ENCODE peak calls at places on chromosome 6, in four cellular contexts. Z, P, J and T are unnamed samples.

GRCh38 chr6:170177383-170178265 is 113.3 kb downstream of the DLL1 start:
- DNase-seq in Z (peak; percentile 25), P (no peak), J (no peak), T (no peak)

GRCh38 chr6:5469101-5469846 is 208.0 kb downstream of the FARS2 start:
- DNase-seq in J (no peak), Z (no peak), P (no peak), T (no peak)

GRCh38 chr6:13262302-13263006 is 65.9 kb downstream of the TBC1D7 start:
- DNase-seq in Z (no peak), P (no peak), J (no peak), T (peak; percentile 67)

GRCh38 chr6:30150671-30151395 is 10.2 kb downstream of the TRIM10 start:
- DNase-seq in P (peak; percentile 31), J (no peak), Z (no peak), T (peak; percentile 88)

GRCh38 chr6:13288481-13288880 is 39.9 kb downstream of the TBC1D7 start:
- DNase-seq in J (no peak), Z (no peak), P (no peak), T (no peak)

GRCh38 chr6:30450908-30451818 is 38.1 kb upstream of the HLA-E start:
- DNase-seq in J (no peak), Z (no peak), P (peak; percentile 74), T (peak; percentile 71)

GRCh38 chr6:5175195-5175594 is 85.6 kb downstream of the LYRM4 start:
- DNase-seq in P (no peak), J (no peak), Z (no peak), T (no peak)

GRCh38 chr6:150857062-150857905 is 8.2 kb upstream of the MTHFD1L start:
- DNase-seq in P (peak; percentile 80), Z (no peak), J (no peak), T (peak; percentile 97)

GRCh38 chr6:35299674-35300073 is 2.1 kb downstream of the DEF6 start:
- DNase-seq in J (no peak), P (no peak), Z (no peak), T (no peak)

GRCh38 chr6:157434349-157435016 is 53.5 kb downstream of the ZDHHC14 start:
- DNase-seq in Z (no peak), P (no peak), J (no peak), T (no peak)

GRCh38 chr6:19369770-19370169 is 467.4 kb upstream of the ID4 start:
- DNase-seq in P (no peak), J (no peak), Z (no peak), T (no peak)

GRCh38 chr6:41347349-41348050 is 12.1 kb downstream of the NCR2 start:
- DNase-seq in J (no peak), P (no peak), Z (no peak), T (no peak)

GRCh38 chr6:62175195-62175594 is 110.8 kb downstream of the KHDRBS2 start:
- DNase-seq in J (no peak), Z (no peak), P (no peak), T (no peak)

GRCh38 chr6:112014483-112014882 is 39.4 kb upstream of the CCN6 start:
- DNase-seq in J (no peak), P (peak; percentile 33), Z (no peak), T (peak; percentile 73)

GRCh38 chr6:75098709-75099108 is 107.1 kb downstream of the COL12A1 start:
- DNase-seq in J (no peak), P (peak; percentile 79), Z (no peak), T (peak; percentile 96)

GRCh38 chr6:16278750-16279149 is 40.4 kb downstream of the GMPR start:
- DNase-seq in J (no peak), Z (no peak), P (no peak), T (no peak)

GRCh38 chr6:169949501-169950097 is 198.2 kb downstream of the ERMARD start:
- DNase-seq in P (no peak), Z (no peak), J (no peak), T (no peak)

GRCh38 chr6:31396422-31397152 is 6.8 kb upstream of the MICA start:
- DNase-seq in J (peak; percentile 75), P (peak; percentile 77), Z (peak; percentile 76), T (peak; percentile 40)

GRCh38 chr6:125046107-125046925 is 84.1 kb downstream of the RNF217 start:
- DNase-seq in P (no peak), J (no peak), Z (no peak), T (peak; percentile 47)

GRCh38 chr6:166307082-166307980 is 861 bp downstream of the PRR18 start:
- DNase-seq in Z (no peak), P (no peak), J (no peak), T (no peak)

GRCh38 chr6:114523508-114523907 is 180.7 kb upstream of the HS3ST5 start:
- DNase-seq in Z (no peak), P (no peak), J (no peak), T (no peak)

GRCh38 chr6:160080097-160080496 is 41.5 kb upstream of the SLC22A1 start:
- DNase-seq in J (no peak), Z (no peak), P (no peak), T (no peak)

GRCh38 chr6:168071620-168072019 is 7.4 kb downstream of the FRMD1 start:
- DNase-seq in P (no peak), Z (no peak), J (no peak), T (no peak)

GRCh38 chr6:144657691-144658090 is 372.6 kb downstream of the UTRN start:
- DNase-seq in P (no peak), Z (no peak), J (peak; percentile 47), T (no peak)

GRCh38 chr6:142943746-142944125 is 1.2 kb downstream of the HIVEP2 start:
- DNase-seq in Z (no peak), P (no peak), J (no peak), T (no peak)

GRCh38 chr6:15504040-15504491 is 158.8 kb downstream of the DTNBP1 start:
- DNase-seq in P (no peak), J (no peak), Z (peak; percentile 63), T (peak; percentile 41)

GRCh38 chr6:31113861-31114539 is 600 bp upstream of the PSORS1C1 start:
- DNase-seq in P (no peak), J (no peak), Z (no peak), T (no peak)